ENCODE peak calls at places on chromosomes 7 and 10, in five cellular contexts. N, O, K, Q and L are unnamed samples.

GRCh38 chr7:80136276-80137045 is 1.8 kb downstream of the GNAI1 start:
- DNase-seq in N (no peak), O (peak; percentile 68), K (no peak), Q (no peak), L (no peak)

GRCh38 chr10:54496852-54497251 is 304.2 kb downstream of the PCDH15 start:
- DNase-seq in N (no peak), O (no peak), K (no peak), Q (peak; percentile 40), L (no peak)

GRCh38 chr10:78258303-78259030 is 224.8 kb downstream of the RPS24 start:
- DNase-seq in N (no peak), O (no peak), K (peak; percentile 28), Q (no peak), L (no peak)

GRCh38 chr10:64546073-64546472 is 1024.9 kb downstream of the REEP3 start:
- DNase-seq in N (no peak), O (no peak), K (no peak), Q (no peak), L (no peak)

GRCh38 chr10:26503911-26504310 is 65.8 kb downstream of the APBB1IP start:
- DNase-seq in N (no peak), O (no peak), K (peak; percentile 66), Q (no peak), L (no peak)

GRCh38 chr7:108030536-108030935 is 27.6 kb upstream of the LAMB1 start:
- DNase-seq in N (no peak), O (peak; percentile 69), K (no peak), Q (no peak), L (no peak)

GRCh38 chr10:120556164-120556532 is 99.1 kb downstream of the PLPP4 start:
- DNase-seq in N (no peak), O (no peak), K (peak; percentile 18), Q (peak; percentile 32), L (no peak)

GRCh38 chr7:151818674-151819519 is 58.0 kb downstream of the PRKAG2 start:
- DNase-seq in N (no peak), O (no peak), K (peak; percentile 22), Q (no peak), L (no peak)

GRCh38 chr7:94115316-94115715 is 111.2 kb upstream of the BET1 start:
- DNase-seq in N (no peak), O (peak; percentile 68), K (no peak), Q (no peak), L (no peak)

GRCh38 chr7:128863433-128863989 is 855 bp downstream of the ATP6V1F start:
- DNase-seq in N (peak; percentile 17), O (peak; percentile 76), K (peak; percentile 90), Q (peak; percentile 57), L (peak; percentile 17)

GRCh38 chr7:140342732-140343514 is 55.4 kb downstream of the SLC37A3 start:
- DNase-seq in N (no peak), O (peak; percentile 54), K (peak; percentile 80), Q (no peak), L (no peak)

GRCh38 chr7:36526720-36527548 is 137.3 kb downstream of the ANLN start:
- DNase-seq in N (no peak), O (peak; percentile 76), K (no peak), Q (peak; percentile 16), L (no peak)

GRCh38 chr10:16597656-16598055 is 76.0 kb upstream of the C1QL3 start:
- DNase-seq in N (no peak), O (peak; percentile 59), K (no peak), Q (no peak), L (no peak)

GRCh38 chr7:28853834-28854749 is 104.0 kb downstream of the TRIL start:
- DNase-seq in N (peak; percentile 84), O (peak; percentile 57), K (peak; percentile 89), Q (no peak), L (peak; percentile 24)

GRCh38 chr7:28854750-28855074 is 103.4 kb downstream of the TRIL start:
- DNase-seq in N (no peak), O (no peak), K (no peak), Q (no peak), L (no peak)

GRCh38 chr7:28856656-28857055 is 101.5 kb downstream of the TRIL start:
- DNase-seq in N (no peak), O (no peak), K (no peak), Q (no peak), L (no peak)

GRCh38 chr7:28853150-28853549 is 105.0 kb downstream of the TRIL start:
- DNase-seq in N (no peak), O (no peak), K (no peak), Q (no peak), L (no peak)

DNA sequence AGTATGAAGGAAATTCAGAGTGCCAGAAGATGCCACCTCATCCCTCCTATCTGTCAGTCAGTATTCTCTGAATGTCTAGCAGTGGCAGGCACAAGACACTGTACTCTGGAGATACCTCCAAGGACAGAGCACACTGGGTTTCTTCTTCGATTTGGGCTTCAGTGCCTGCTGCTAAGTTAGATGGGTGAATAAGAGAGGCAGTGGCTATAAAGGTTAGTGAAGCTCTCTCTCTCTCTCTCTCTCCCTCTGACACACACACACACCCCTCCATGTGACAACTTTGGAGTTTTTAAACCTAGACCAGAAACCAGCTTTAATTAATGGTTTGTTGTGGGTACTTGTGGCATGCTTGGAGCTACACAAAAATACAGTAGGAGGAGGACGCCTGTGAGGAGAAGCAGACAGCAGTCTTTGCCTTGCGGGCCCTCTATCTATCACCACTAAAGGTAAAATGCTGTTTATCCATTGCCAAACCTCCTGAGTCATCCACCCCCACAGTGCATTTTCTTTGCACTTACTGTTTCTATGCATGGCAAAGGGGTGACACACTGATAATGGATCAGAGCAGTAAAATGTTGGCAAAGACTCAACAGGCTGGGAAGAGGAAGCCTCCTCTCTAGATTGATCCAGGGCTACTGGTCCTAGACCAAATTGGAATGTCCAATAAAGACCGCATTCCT is 102.5 kb downstream of the TRIL start:
- DNase-seq in N (no peak), O (peak; percentile 93), K (no peak), Q (peak; percentile 86), L (no peak)
- TF ChIP-seq CTCF in N (no peak), O (no peak), K (no peak), Q (no peak), L (no peak)

GRCh38 chr7:100428967-100429636 is 529 bp upstream of the MEPCE start:
- DNase-seq in N (peak; percentile 100), O (peak; percentile 100), K (peak; percentile 100), Q (peak; percentile 99), L (peak; percentile 100)
- TF ChIP-seq CTCF in N (no peak), O (peak; percentile 5), K (no peak), Q (no peak), L (no peak)

GRCh38 chr10:14889318-14889717 is 10.7 kb downstream of the SUV39H2 start:
- DNase-seq in N (no peak), O (peak; percentile 31), K (peak; percentile 58), Q (no peak), L (no peak)
- TF ChIP-seq CTCF in N (no peak), O (peak; percentile 43), K (peak; percentile 64), Q (peak; percentile 33), L (peak; percentile 33)

GRCh38 chr10:122149138-122149606 is 121.9 kb upstream of the BTBD16 start:
- DNase-seq in N (peak; percentile 79), O (peak; percentile 41), K (no peak), Q (no peak), L (no peak)
- TF ChIP-seq CTCF in N (no peak), O (no peak), K (no peak), Q (no peak), L (no peak)

GRCh38 chr7:125032943-125033342 is 103.3 kb upstream of the POT1 start:
- DNase-seq in N (no peak), O (no peak), K (no peak), Q (no peak), L (no peak)

GRCh38 chr7:125030756-125031387 is 101.2 kb upstream of the POT1 start:
- DNase-seq in N (no peak), O (no peak), K (no peak), Q (no peak), L (no peak)

GRCh38 chr7:125033506-125033905 is 103.9 kb upstream of the POT1 start:
- DNase-seq in N (no peak), O (no peak), K (peak; percentile 18), Q (no peak), L (no peak)
- TF ChIP-seq CTCF in N (no peak), O (no peak), K (peak; percentile 17), Q (no peak), L (no peak)

GRCh38 chr10:133438711-133439273 is 14.4 kb upstream of the SPRN start:
- DNase-seq in N (no peak), O (peak; percentile 49), K (peak; percentile 38), Q (no peak), L (no peak)
- TF ChIP-seq CTCF in N (no peak), O (peak; percentile 15), K (peak; percentile 40), Q (no peak), L (peak; percentile 14)

GRCh38 chr7:44307301-44307900 is 18.0 kb downstream of the CAMK2B start:
- DNase-seq in N (no peak), O (peak; percentile 55), K (peak; percentile 62), Q (no peak), L (no peak)
- TF ChIP-seq CTCF in N (no peak), O (peak; percentile 42), K (peak; percentile 22), Q (no peak), L (no peak)

GRCh38 chr10:35379226-35380137 is 43.2 kb downstream of the CCNY start:
- DNase-seq in N (no peak), O (peak; percentile 93), K (peak; percentile 67), Q (no peak), L (no peak)
- TF ChIP-seq CTCF in N (no peak), O (no peak), K (peak; percentile 25), Q (no peak), L (no peak)

DNA sequence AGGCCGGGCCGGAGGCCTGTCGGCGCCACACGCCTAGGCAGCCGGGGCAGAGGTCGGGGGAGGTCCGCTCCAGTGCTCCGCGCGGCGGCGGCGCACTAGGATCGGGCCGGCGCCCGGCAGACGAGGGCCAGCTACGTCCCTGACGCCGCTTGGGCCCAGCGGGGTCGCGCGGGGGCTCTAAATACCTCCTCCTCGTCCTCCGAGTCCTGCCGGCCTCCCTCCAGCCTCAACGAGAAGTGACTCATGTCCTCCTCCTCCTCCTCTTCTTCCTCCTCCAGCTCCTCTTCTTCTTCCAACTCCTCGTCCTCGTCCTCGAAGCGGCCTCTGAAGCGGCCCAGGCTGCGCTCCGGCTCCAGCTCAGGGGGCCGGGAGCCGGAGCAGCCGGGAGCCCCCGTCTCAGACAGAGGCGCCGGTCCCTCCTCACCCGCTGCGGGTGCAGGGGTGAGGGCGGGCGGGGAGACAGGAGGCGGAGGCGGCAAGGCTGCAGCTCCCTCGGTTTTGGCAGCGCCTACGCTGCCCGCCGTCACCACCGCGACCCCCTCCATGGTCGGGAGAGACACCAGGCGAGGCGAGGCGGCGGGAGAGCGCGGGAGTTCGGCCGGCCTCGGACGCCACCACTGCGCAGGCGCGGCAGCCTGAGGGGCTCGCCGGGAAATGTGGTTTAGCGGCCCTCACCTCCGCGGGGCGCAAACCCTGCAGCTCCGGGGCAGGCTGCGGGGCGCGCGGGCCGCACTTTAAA is at the start of gene PCGF6:
- DNase-seq in N (peak; percentile 84), O (peak; percentile 77), K (peak; percentile 95), Q (no peak), L (peak; percentile 66)
- TF ChIP-seq CTCF in N (no peak), O (no peak), K (no peak), Q (no peak), L (no peak)

GRCh38 chr10:131980757-131981428 is 830 bp downstream of the BNIP3 start:
- DNase-seq in N (no peak), O (peak; percentile 31), K (peak; percentile 84), Q (no peak), L (no peak)
- TF ChIP-seq CTCF in N (no peak), O (no peak), K (no peak), Q (no peak), L (no peak)